ENCODE peak calls at places on chromosomes 3 and 15, in ten cellular contexts. R is aorta; M is T47D; Y is CD8-positive, alpha-beta memory T cell; W is C1 segment of cervical spinal cord; P is T-helper 17 cell; S is activated CD4-positive, alpha-beta memory T cell treated with anti-CD3 and anti-CD28 coated beads for 36 hours; D is OCI-LY7; C is WTC11; G is fibroblast of pulmonary artery. L is an unnamed sample.

GRCh38 chr3:175495331-175495730 is 636.2 kb downstream of the NAALADL2 start:
- DNase-seq in P (no peak), G (no peak), D (no peak), M (no peak), C (no peak), R (no peak), Y (no peak), S (no peak), W (no peak), L (no peak)

GRCh38 chr3:194640829-194641228 is 7.6 kb upstream of the TMEM44 start:
- DNase-seq in D (peak; percentile 27), C (peak; percentile 40), Y (no peak), W (no peak), R (no peak), M (no peak), G (peak; percentile 62), S (peak; percentile 37), P (no peak), L (no peak)

GRCh38 chr3:126245811-126246727 is 65.7 kb upstream of the ALDH1L1 start:
- DNase-seq in S (peak; percentile 44), D (peak; percentile 66), C (peak; percentile 60), M (no peak), Y (no peak), P (no peak), W (no peak), G (peak; percentile 77), R (peak; percentile 79), L (peak; percentile 30)

GRCh38 chr3:42031808-42032475 is 59.2 kb upstream of the TRAK1 start:
- DNase-seq in R (no peak), S (no peak), W (no peak), C (no peak), P (no peak), G (peak; percentile 52), M (no peak), Y (no peak), D (no peak), L (no peak)

GRCh38 chr3:114551770-114552526 is 258.1 kb downstream of the TIGIT start:
- DNase-seq in R (no peak), S (no peak), D (no peak), C (no peak), M (no peak), Y (no peak), W (no peak), G (peak; percentile 69), P (no peak), L (peak; percentile 75)

GRCh38 chr3:133583396-133583795 is 9.9 kb downstream of the CDV3 start:
- DNase-seq in M (no peak), W (no peak), C (no peak), D (no peak), G (no peak), S (no peak), P (no peak), Y (no peak), R (no peak), L (no peak)

GRCh38 chr15:61736792-61737191 is 323.5 kb downstream of the VPS13C start:
- DNase-seq in G (no peak), D (peak; percentile 21), C (no peak), W (no peak), S (no peak), R (no peak), Y (no peak), M (no peak), P (no peak), L (no peak)

GRCh38 chr3:168088106-168088722 is 7.5 kb downstream of the GOLIM4 start:
- DNase-seq in S (no peak), M (no peak), R (no peak), W (no peak), D (peak; percentile 78), P (no peak), C (peak; percentile 37), Y (no peak), G (no peak), L (peak; percentile 41)

L was measured in HCEC 1CT.